ENCODE peak calls at places on chromosome 18, in five cellular contexts. One of them, this sample, is unnamed.

GRCh38 chr18:74861154-74861553 is 263.5 kb downstream of the ZNF407 start:
- DNase-seq in endodermal cell: no peak
- DNase-seq in fibroblast of lung: peak; percentile 40
- DNase-seq in neural crest cell: no peak
- DNase-seq in CD8-positive, alpha-beta T cell: no peak
- DNase-seq in this sample: no peak

GRCh38 chr18:8730080-8730827 is 24.9 kb downstream of the MTCL1 start:
- DNase-seq in endodermal cell: no peak
- DNase-seq in fibroblast of lung: peak; percentile 96
- DNase-seq in neural crest cell: no peak
- DNase-seq in CD8-positive, alpha-beta T cell: no peak
- DNase-seq in this sample: no peak

GRCh38 chr18:54254265-54254758 is 15.0 kb upstream of the POLI start:
- DNase-seq in endodermal cell: peak; percentile 51
- DNase-seq in fibroblast of lung: peak; percentile 40
- DNase-seq in neural crest cell: no peak
- DNase-seq in CD8-positive, alpha-beta T cell: no peak
- DNase-seq in this sample: no peak

GRCh38 chr18:61690418-61691138 is 202.2 kb downstream of the RNF152 start:
- DNase-seq in endodermal cell: no peak
- DNase-seq in fibroblast of lung: no peak
- DNase-seq in neural crest cell: no peak
- DNase-seq in CD8-positive, alpha-beta T cell: no peak
- DNase-seq in this sample: no peak

GRCh38 chr18:72738136-72738535 is 129.7 kb downstream of the NETO1 start:
- DNase-seq in endodermal cell: no peak
- DNase-seq in fibroblast of lung: no peak
- DNase-seq in neural crest cell: no peak
- DNase-seq in CD8-positive, alpha-beta T cell: no peak
- DNase-seq in this sample: no peak

GRCh38 chr18:61606068-61606660 is 272.9 kb downstream of the CDH20 start:
- DNase-seq in endodermal cell: peak; percentile 88
- DNase-seq in fibroblast of lung: peak; percentile 63
- DNase-seq in neural crest cell: no peak
- DNase-seq in CD8-positive, alpha-beta T cell: no peak
- DNase-seq in this sample: no peak

GRCh38 chr18:2953935-2954641 is 58.9 kb downstream of the LPIN2 start:
- DNase-seq in endodermal cell: no peak
- DNase-seq in fibroblast of lung: no peak
- DNase-seq in neural crest cell: no peak
- DNase-seq in CD8-positive, alpha-beta T cell: no peak
- DNase-seq in this sample: no peak

GRCh38 chr18:13372405-13372995 is 153.9 kb downstream of the LDLRAD4 start:
- DNase-seq in endodermal cell: no peak
- DNase-seq in fibroblast of lung: no peak
- DNase-seq in neural crest cell: no peak
- DNase-seq in CD8-positive, alpha-beta T cell: no peak
- DNase-seq in this sample: no peak

GRCh38 chr18:74874351-74874750 is 276.7 kb downstream of the ZNF407 start:
- DNase-seq in endodermal cell: no peak
- DNase-seq in fibroblast of lung: no peak
- DNase-seq in neural crest cell: no peak
- DNase-seq in CD8-positive, alpha-beta T cell: no peak
- DNase-seq in this sample: no peak

GRCh38 chr18:5630057-5630765 is 86.4 kb upstream of the EPB41L3 start:
- DNase-seq in endodermal cell: peak; percentile 95
- DNase-seq in fibroblast of lung: peak; percentile 70
- DNase-seq in neural crest cell: peak; percentile 69
- DNase-seq in CD8-positive, alpha-beta T cell: no peak
- DNase-seq in this sample: no peak

GRCh38 chr18:57833441-57834101 is 30.5 kb upstream of the ATP8B1 start:
- DNase-seq in endodermal cell: no peak
- DNase-seq in fibroblast of lung: peak; percentile 61
- DNase-seq in neural crest cell: no peak
- DNase-seq in CD8-positive, alpha-beta T cell: no peak
- DNase-seq in this sample: peak; percentile 73

GRCh38 chr18:32435631-32436500 is 34.8 kb downstream of the GAREM1 start:
- DNase-seq in endodermal cell: peak; percentile 46
- DNase-seq in fibroblast of lung: no peak
- DNase-seq in neural crest cell: no peak
- DNase-seq in CD8-positive, alpha-beta T cell: no peak
- DNase-seq in this sample: no peak

DNA sequence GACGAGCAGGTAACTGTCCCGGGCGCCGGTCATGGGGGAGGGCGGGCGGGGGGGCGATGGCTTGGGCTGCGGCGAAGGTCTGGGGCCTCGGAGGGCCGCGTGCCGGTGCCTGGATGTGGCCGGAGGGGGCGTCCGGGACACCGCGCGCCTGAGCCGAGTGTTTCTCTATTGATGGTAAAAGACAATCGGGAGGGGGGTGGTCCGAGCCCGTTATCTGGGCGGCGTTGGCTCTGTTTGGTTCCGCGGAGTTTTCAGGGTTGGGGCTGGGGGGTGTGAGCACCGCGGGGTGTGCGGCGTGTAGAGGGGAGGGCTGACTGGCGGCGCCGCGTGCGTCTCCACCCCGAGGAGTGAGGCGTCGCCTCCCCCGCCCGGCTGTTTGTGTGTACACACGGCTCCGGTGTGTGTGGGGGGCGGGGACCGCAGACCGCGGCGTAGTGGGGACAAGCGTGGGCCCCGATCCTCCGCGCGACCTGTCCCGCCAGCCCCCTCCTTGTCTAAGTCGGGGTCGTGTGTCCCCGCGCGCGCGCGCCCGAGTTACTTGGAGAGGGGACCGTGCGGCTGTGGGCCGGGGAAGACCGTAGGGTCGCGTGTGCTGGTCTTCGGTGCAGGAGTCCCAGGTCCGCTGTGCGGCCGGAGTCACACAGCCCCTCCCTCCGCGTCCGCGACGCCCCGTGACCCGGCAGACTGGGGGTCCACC is 1.6 kb downstream of the CTIF start:
- DNase-seq in endodermal cell: peak; percentile 89
- DNase-seq in fibroblast of lung: peak; percentile 63
- DNase-seq in neural crest cell: peak; percentile 61
- DNase-seq in CD8-positive, alpha-beta T cell: no peak
- DNase-seq in this sample: no peak
- TF ChIP-seq CTCF in endodermal cell: peak; percentile 60
- TF ChIP-seq CTCF in fibroblast of lung: peak; percentile 23
- TF ChIP-seq CTCF in neural crest cell: peak; percentile 35
- TF ChIP-seq CTCF in CD8-positive, alpha-beta T cell: no peak
- TF ChIP-seq CTCF in this sample: no peak

DNA sequence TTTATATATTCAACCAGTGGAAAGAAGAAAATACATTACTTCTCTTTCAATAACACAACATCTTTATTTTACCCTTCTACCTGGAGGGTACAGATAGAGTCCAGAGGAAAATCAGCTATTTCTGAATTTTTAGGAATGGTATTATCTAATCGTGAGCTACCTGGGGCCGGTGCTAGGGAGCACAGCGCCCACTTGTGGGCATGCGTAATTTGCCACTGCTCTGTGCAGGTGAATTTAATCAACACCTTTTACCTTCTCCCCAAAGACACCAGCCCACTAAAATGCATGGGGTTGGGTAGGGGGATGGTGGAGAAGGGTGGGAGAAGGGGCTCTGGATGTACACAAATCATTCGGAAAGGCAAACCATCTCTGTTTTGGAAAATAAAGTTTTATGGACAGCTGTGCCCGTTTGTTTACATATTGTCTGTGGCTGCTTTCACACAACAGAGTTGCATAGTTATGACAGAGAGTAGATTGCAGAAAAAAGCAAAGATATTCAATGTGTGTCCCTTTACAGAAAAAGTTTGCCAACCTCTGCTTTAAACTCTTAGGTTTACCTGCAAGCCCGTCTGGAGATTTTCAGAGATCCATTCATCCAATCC is 51.5 kb upstream of the DCC start:
- DNase-seq in endodermal cell: peak; percentile 86
- DNase-seq in fibroblast of lung: no peak
- DNase-seq in neural crest cell: peak; percentile 14
- DNase-seq in CD8-positive, alpha-beta T cell: no peak
- DNase-seq in this sample: peak; percentile 3
- TF ChIP-seq CTCF in endodermal cell: peak; percentile 99
- TF ChIP-seq CTCF in fibroblast of lung: peak; percentile 32
- TF ChIP-seq CTCF in neural crest cell: peak; percentile 86
- TF ChIP-seq CTCF in CD8-positive, alpha-beta T cell: no peak
- TF ChIP-seq CTCF in this sample: peak; percentile 83

GRCh38 chr18:47557160-47557559 is 305.7 kb upstream of the SKOR2 start:
- DNase-seq in endodermal cell: peak; percentile 67
- DNase-seq in fibroblast of lung: no peak
- DNase-seq in neural crest cell: no peak
- DNase-seq in CD8-positive, alpha-beta T cell: no peak
- DNase-seq in this sample: no peak
- TF ChIP-seq CTCF in endodermal cell: peak; percentile 63
- TF ChIP-seq CTCF in fibroblast of lung: no peak
- TF ChIP-seq CTCF in neural crest cell: no peak
- TF ChIP-seq CTCF in CD8-positive, alpha-beta T cell: no peak
- TF ChIP-seq CTCF in this sample: no peak

DNA sequence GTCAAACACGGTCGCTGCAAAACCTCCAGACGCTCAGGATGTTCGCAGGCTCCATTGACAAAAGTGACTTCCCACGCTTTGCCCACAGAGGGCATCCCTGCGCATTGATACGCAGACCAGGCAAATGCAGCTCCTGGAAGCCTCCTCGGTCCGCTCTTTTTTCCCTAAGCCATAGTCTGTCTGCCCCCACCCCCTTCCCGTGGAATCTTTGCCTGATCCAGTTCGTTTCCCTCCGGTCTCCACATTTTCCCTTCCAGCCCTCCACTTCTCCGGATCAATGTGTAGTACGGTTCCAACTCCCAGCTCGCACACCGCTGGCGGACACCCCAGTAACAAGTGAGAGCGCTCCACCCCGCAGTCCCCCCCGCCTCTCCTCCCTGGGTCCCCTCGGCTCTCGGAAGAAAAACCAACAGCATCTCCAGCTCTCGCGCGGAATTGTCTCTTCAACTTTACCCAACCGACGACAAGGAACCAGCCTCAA is at the start of gene DCC:
- DNase-seq in endodermal cell: peak; percentile 88
- DNase-seq in fibroblast of lung: peak; percentile 61
- DNase-seq in neural crest cell: peak; percentile 67
- DNase-seq in CD8-positive, alpha-beta T cell: no peak
- DNase-seq in this sample: no peak
- TF ChIP-seq CTCF in endodermal cell: peak; percentile 75
- TF ChIP-seq CTCF in fibroblast of lung: peak; percentile 58
- TF ChIP-seq CTCF in neural crest cell: peak; percentile 65
- TF ChIP-seq CTCF in CD8-positive, alpha-beta T cell: no peak
- TF ChIP-seq CTCF in this sample: peak; percentile 35

DNA sequence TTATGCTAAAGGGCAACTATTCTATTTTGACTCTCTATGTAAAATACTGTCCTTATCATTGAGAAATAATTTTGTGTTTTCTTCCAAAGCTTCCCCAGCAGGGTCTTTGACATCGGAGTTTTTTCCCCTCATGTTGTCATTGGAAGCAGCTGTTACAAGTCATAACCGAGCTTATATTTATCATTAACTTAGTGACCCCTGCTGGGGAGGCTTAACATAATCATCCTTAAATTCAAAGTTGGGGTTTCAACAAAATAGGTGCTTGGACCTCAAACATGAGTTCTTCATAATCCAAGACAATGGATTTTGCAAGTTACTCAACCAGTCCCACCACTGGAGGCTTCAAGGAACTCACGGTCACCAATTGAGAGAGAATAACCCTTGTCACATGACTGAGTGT is 330.9 kb downstream of the DCC start:
- DNase-seq in endodermal cell: no peak
- DNase-seq in fibroblast of lung: peak; percentile 14
- DNase-seq in neural crest cell: no peak
- DNase-seq in CD8-positive, alpha-beta T cell: no peak
- DNase-seq in this sample: no peak
- TF ChIP-seq CTCF in endodermal cell: peak; percentile 21
- TF ChIP-seq CTCF in fibroblast of lung: peak; percentile 23
- TF ChIP-seq CTCF in neural crest cell: peak; percentile 56
- TF ChIP-seq CTCF in CD8-positive, alpha-beta T cell: no peak
- TF ChIP-seq CTCF in this sample: no peak

GRCh38 chr18:33606621-33607020 is 28.6 kb downstream of the ASXL3 start:
- DNase-seq in endodermal cell: no peak
- DNase-seq in fibroblast of lung: no peak
- DNase-seq in neural crest cell: no peak
- DNase-seq in CD8-positive, alpha-beta T cell: no peak
- DNase-seq in this sample: no peak
- TF ChIP-seq CTCF in endodermal cell: peak; percentile 61
- TF ChIP-seq CTCF in fibroblast of lung: no peak
- TF ChIP-seq CTCF in neural crest cell: peak; percentile 23
- TF ChIP-seq CTCF in CD8-positive, alpha-beta T cell: no peak
- TF ChIP-seq CTCF in this sample: peak; percentile 3

DNA sequence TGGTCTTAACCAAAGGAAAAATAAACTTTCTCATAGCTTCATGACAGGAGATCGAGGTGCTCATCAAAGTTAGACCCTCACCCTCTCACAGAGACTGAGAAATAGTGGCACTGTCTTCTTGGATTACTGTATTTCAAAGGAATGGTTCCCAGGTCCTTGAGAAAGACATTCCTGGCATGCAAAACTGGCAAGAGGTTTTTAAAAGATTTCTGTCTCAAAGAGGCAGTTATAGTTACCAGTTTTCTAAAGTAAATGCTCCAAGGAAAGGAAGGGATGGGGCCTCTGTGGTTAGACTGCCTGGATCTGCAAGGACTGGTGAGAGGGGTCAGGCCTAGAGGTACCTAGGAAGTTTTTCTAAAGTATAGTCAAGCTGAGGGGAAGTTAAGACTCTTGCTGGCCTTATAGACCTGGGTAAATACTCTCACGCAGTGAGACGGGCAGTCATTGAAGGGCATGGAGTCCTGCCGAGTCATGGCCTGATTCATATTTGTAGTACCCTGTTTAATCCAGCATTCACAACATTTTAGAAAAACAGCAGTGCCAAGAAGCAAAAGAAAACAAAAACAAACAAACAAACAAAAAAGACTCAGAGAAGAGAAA is 226.1 kb downstream of the DOK6 start:
- DNase-seq in endodermal cell: no peak
- DNase-seq in fibroblast of lung: peak; percentile 47
- DNase-seq in neural crest cell: no peak
- DNase-seq in CD8-positive, alpha-beta T cell: no peak
- DNase-seq in this sample: no peak
- TF ChIP-seq CTCF in endodermal cell: no peak
- TF ChIP-seq CTCF in fibroblast of lung: no peak
- TF ChIP-seq CTCF in neural crest cell: no peak
- TF ChIP-seq CTCF in CD8-positive, alpha-beta T cell: no peak
- TF ChIP-seq CTCF in this sample: no peak

This sample was measured in GM12864.